ENCODE peak calls at places on chromosomes 12 and 14, in six cellular contexts. B is omental fat pad, G is A549, H is M059J, N is T-helper 22 cell, U is iris pigment epithelial cell. X is an unnamed sample.

GRCh38 chr14:77426396-77426795 is 3.1 kb upstream of the NOXRED1 start:
- DNase-seq in B (no peak), G (no peak), H (no peak), N (no peak), U (no peak), X (no peak)

GRCh38 chr14:67971627-67972625 is 152.3 kb downstream of the RAD51B start:
- DNase-seq in B (no peak), G (no peak), H (peak), N (no peak), U (no peak), X (no peak)

GRCh38 chr12:11786638-11787365 is 137.3 kb downstream of the ETV6 start:
- DNase-seq in B (no peak), G (no peak), H (no peak), N (no peak), U (no peak), X (no peak)

GRCh38 chr14:31994391-31995033 is 82.6 kb upstream of the ARHGAP5 start:
- DNase-seq in B (no peak), G (no peak), H (peak), N (no peak), U (peak), X (no peak)

GRCh38 chr14:62213516-62213915 is 451.3 kb downstream of the SNAPC1 start:
- DNase-seq in B (no peak), G (no peak), H (peak), N (no peak), U (peak), X (no peak)

GRCh38 chr12:131000000-131000486 is 46.3 kb downstream of the ADGRD1 start:
- DNase-seq in B (no peak), G (no peak), H (no peak), N (no peak), U (no peak), X (no peak)

GRCh38 chr12:116533343-116534248 is 25.6 kb upstream of the MAP1LC3B2 start:
- DNase-seq in B (peak), G (peak), H (peak), N (peak), U (peak), X (no peak)

GRCh38 chr12:29634057-29634456 is 136.6 kb upstream of the OVCH1 start:
- DNase-seq in B (no peak), G (no peak), H (no peak), N (no peak), U (peak), X (no peak)

GRCh38 chr12:57261385-57261784 is 10.4 kb upstream of the STAC3 start:
- DNase-seq in B (no peak), G (no peak), H (no peak), N (no peak), U (no peak), X (no peak)

GRCh38 chr14:100955201-100955600 is 51.7 kb upstream of the RTL1 start:
- DNase-seq in B (no peak), G (peak), H (peak), N (no peak), U (peak), X (no peak)

GRCh38 chr12:119082496-119082895 is 96.2 kb upstream of the HSPB8 start:
- DNase-seq in B (no peak), G (no peak), H (no peak), N (no peak), U (no peak), X (no peak)

GRCh38 chr14:85088231-85088630 is 441.7 kb upstream of the FLRT2 start:
- DNase-seq in B (no peak), G (no peak), H (no peak), N (no peak), U (peak), X (no peak)

GRCh38 chr14:51014086-51014485 is 69.8 kb upstream of the PYGL start:
- DNase-seq in B (no peak), G (no peak), H (peak), N (no peak), U (peak), X (no peak)

GRCh38 chr14:70782361-70782760 is 27.0 kb downstream of the MAP3K9 start:
- DNase-seq in B (no peak), G (no peak), H (peak), N (no peak), U (peak), X (no peak)

GRCh38 chr12:69052613-69053408 is 119.8 kb upstream of the CPM start:
- DNase-seq in B (no peak), G (peak), H (peak), N (no peak), U (peak), X (no peak)

GRCh38 chr12:1474059-1474537 is 120.3 kb downstream of the FBXL14 start:
- DNase-seq in B (no peak), G (peak), H (peak), N (no peak), U (peak), X (peak)

GRCh38 chr12:90043264-90043663 is 334.6 kb upstream of the ATP2B1 start:
- DNase-seq in B (no peak), G (no peak), H (peak), N (no peak), U (peak), X (no peak)

GRCh38 chr12:65495233-65495632 is 216.8 kb downstream of the MSRB3 start:
- DNase-seq in B (no peak), G (peak), H (peak), N (no peak), U (peak), X (no peak)

GRCh38 chr12:51811203-51811805 is 37.2 kb downstream of the FIGNL2 start:
- DNase-seq in B (no peak), G (no peak), H (no peak), N (no peak), U (no peak), X (no peak)

GRCh38 chr12:105253882-105254513 is 18.0 kb upstream of the APPL2 start:
- DNase-seq in B (no peak), G (peak), H (peak), N (no peak), U (peak), X (no peak)

GRCh38 chr14:103408491-103409155 is 23.4 kb downstream of the MARK3 start:
- DNase-seq in B (no peak), G (no peak), H (no peak), N (no peak), U (peak), X (no peak)

GRCh38 chr14:22627506-22628263 is 16.5 kb downstream of the OR6J1 start:
- DNase-seq in B (no peak), G (no peak), H (no peak), N (no peak), U (no peak), X (no peak)

GRCh38 chr12:56128669-56129209 is 672 bp downstream of the ESYT1 start:
- DNase-seq in B (no peak), G (peak), H (peak), N (no peak), U (peak), X (no peak)

GRCh38 chr12:106084048-106084671 is 54.6 kb downstream of the NUAK1 start:
- DNase-seq in B (no peak), G (peak), H (peak), N (no peak), U (peak), X (no peak)

GRCh38 chr14:59483360-59483759 is 848 bp downstream of the L3HYPDH start:
- DNase-seq in B (no peak), G (peak), H (peak), N (no peak), U (peak), X (no peak)

GRCh38 chr12:68953536-68953935 is 20.6 kb upstream of the CPM start:
- DNase-seq in B (no peak), G (no peak), H (peak), N (no peak), U (no peak), X (no peak)

GRCh38 chr12:47272412-47273190 is 192.8 kb upstream of the AMIGO2 start:
- DNase-seq in B (no peak), G (no peak), H (peak), N (no peak), U (peak), X (no peak)

GRCh38 chr12:120007272-120007671 is 18.2 kb downstream of the BICDL1 start:
- DNase-seq in B (no peak), G (no peak), H (no peak), N (peak), U (no peak), X (no peak)

GRCh38 chr12:52207106-52207505 is 15.3 kb upstream of the KRT80 start:
- DNase-seq in B (no peak), G (no peak), H (peak), N (no peak), U (no peak), X (no peak)

GRCh38 chr14:35470775-35471174 is 63.2 kb upstream of the INSM2 start:
- DNase-seq in B (no peak), G (no peak), H (peak), N (no peak), U (peak), X (no peak)

GRCh38 chr14:76371066-76371465 is 4.9 kb upstream of the ESRRB start:
- DNase-seq in B (no peak), G (no peak), H (no peak), N (no peak), U (no peak), X (no peak)

GRCh38 chr12:102948941-102949352 is 8.5 kb upstream of the ASCL1 start:
- DNase-seq in B (peak), G (peak), H (no peak), N (no peak), U (peak), X (no peak)

GRCh38 chr12:131681257-131681620 is 29.7 kb upstream of the SFSWAP start:
- DNase-seq in B (no peak), G (no peak), H (no peak), N (no peak), U (no peak), X (no peak)

GRCh38 chr14:92607702-92608429 is 94.3 kb downstream of the RIN3 start:
- DNase-seq in B (no peak), G (no peak), H (peak), N (no peak), U (peak), X (peak)

GRCh38 chr12:3157581-3158328 is 80.6 kb downstream of the TSPAN9 start:
- DNase-seq in B (no peak), G (no peak), H (no peak), N (no peak), U (no peak), X (no peak)

GRCh38 chr12:46459111-46459510 is 86.5 kb upstream of the SLC38A2 start:
- DNase-seq in B (no peak), G (no peak), H (peak), N (no peak), U (peak), X (no peak)

X was measured in glomerular endothelial cell.